ENCODE peak calls at places on chromosome 6, in nine cellular contexts. X is astrocyte of the spinal cord, M is BE2C, R is epithelial cell of esophagus, J is colonic mucosa, G is GM12865, Z is fibroblast of lung, B is SJSA1, E is gastrocnemius medialis. T is an unnamed sample.

GRCh38 chr6:169811072-169811471 is 59.6 kb downstream of the ERMARD start:
- DNase-seq in E (no peak), X (no peak), Z (no peak), J (peak), G (no peak), R (no peak), B (peak), M (no peak), T (no peak)

GRCh38 chr6:168098431-168098861 is 19.4 kb upstream of the FRMD1 start:
- DNase-seq in G (no peak), X (no peak), J (no peak), Z (no peak), B (no peak), R (no peak), M (no peak), E (no peak), T (peak)

GRCh38 chr6:10518461-10519216 is 2.5 kb upstream of the GCNT2 start:
- DNase-seq in R (peak), G (no peak), B (peak), Z (peak), E (no peak), J (peak), M (no peak), X (peak), T (no peak)

GRCh38 chr6:1586256-1586655 is 23.5 kb upstream of the FOXC1 start:
- DNase-seq in B (peak), E (no peak), X (no peak), Z (no peak), G (no peak), R (no peak), M (no peak), J (peak), T (no peak)

GRCh38 chr6:56514395-56514794 is 128.3 kb downstream of the DST start:
- DNase-seq in G (no peak), R (no peak), J (no peak), E (peak), M (no peak), Z (peak), B (no peak), X (no peak), T (no peak)

GRCh38 chr6:169189227-169189626 is 64.4 kb downstream of the THBS2 start:
- DNase-seq in Z (no peak), X (no peak), R (no peak), G (no peak), B (no peak), J (no peak), M (no peak), E (no peak), T (no peak)

GRCh38 chr6:154164397-154164796 is 125.4 kb downstream of the OPRM1 start:
- DNase-seq in E (no peak), X (peak), J (peak), G (peak), M (no peak), R (no peak), B (no peak), Z (peak), T (peak)

GRCh38 chr6:65182681-65183080 is 524.3 kb downstream of the EYS start:
- DNase-seq in Z (peak), J (no peak), B (no peak), M (no peak), R (no peak), X (peak), E (no peak), G (no peak), T (no peak)

GRCh38 chr6:163180874-163181541 is 233.5 kb upstream of the QKI start:
- DNase-seq in X (peak), J (no peak), B (no peak), R (peak), G (peak), Z (peak), E (peak), M (peak), T (peak)

GRCh38 chr6:108107102-108107501 is 32.6 kb upstream of the OSTM1 start:
- DNase-seq in J (no peak), G (no peak), M (no peak), R (no peak), X (no peak), B (no peak), E (no peak), Z (no peak), T (no peak)

GRCh38 chr6:73516712-73517489 is 3.9 kb downstream of the EEF1A1 start:
- DNase-seq in X (peak), G (peak), E (no peak), M (no peak), R (no peak), Z (peak), J (no peak), B (no peak), T (no peak)

GRCh38 chr6:158471339-158471738 is 88.6 kb upstream of the TMEM181 start:
- DNase-seq in R (no peak), J (no peak), E (no peak), Z (no peak), G (peak), M (no peak), X (no peak), B (no peak), T (no peak)

GRCh38 chr6:109330263-109330662 is 52.0 kb downstream of the CD164 start:
- DNase-seq in J (no peak), X (no peak), B (no peak), G (no peak), E (no peak), R (no peak), Z (no peak), M (no peak), T (no peak)

GRCh38 chr6:169863149-169863525 is 111.7 kb downstream of the ERMARD start:
- DNase-seq in R (no peak), M (no peak), X (no peak), G (no peak), B (no peak), J (peak), Z (no peak), E (no peak), T (no peak)

GRCh38 chr6:34036357-34037069 is 109.4 kb downstream of the GRM4 start:
- DNase-seq in X (no peak), G (peak), J (no peak), E (no peak), M (no peak), B (no peak), R (no peak), Z (no peak), T (no peak)

GRCh38 chr6:87473419-87473903 is 687 bp downstream of the SLC35A1 start:
- DNase-seq in M (peak), Z (peak), E (no peak), R (peak), B (no peak), J (peak), G (peak), X (peak), T (no peak)

GRCh38 chr6:3913077-3913957 is 64.1 kb downstream of the FAM50B start:
- DNase-seq in B (peak), J (peak), X (peak), M (no peak), Z (peak), G (no peak), R (peak), E (peak), T (peak)

GRCh38 chr6:92114091-92114490 is 1305.3 kb downstream of the EPHA7 start:
- DNase-seq in E (no peak), J (no peak), B (no peak), X (no peak), G (no peak), M (no peak), R (no peak), Z (peak), T (no peak)

DNA sequence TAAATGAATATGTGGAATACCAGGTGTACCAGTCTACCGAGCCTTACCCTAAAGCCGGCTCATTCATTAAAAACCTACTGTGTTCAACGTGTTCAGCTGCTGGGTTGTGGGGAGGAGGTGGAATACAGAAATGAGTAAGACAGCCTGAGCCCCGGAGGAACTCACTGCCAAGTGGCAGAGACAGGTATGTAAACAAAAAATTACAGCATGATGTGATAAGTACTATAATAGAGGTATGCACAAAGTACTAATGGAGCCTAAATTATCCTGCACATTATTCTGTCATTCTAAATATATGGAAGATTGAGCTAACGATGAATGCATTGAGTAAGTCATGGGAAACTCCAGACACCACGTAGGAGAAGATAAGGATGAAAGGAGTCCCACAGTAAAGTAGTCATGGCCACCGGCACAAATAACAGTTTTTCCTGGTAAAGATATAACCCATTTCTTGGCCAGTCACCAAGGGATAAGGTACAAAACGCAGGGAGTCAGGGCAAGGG is 6.9 kb upstream of the ADTRP start:
- DNase-seq in R (peak), X (no peak), M (no peak), J (no peak), E (no peak), Z (no peak), G (peak), B (no peak), T (no peak)
- H3K4me3 ChIP-seq in R (no peak), X (no peak), M (no peak), J (peak), E (no peak), Z (no peak), G (peak), B (no peak), T (no peak)

DNA sequence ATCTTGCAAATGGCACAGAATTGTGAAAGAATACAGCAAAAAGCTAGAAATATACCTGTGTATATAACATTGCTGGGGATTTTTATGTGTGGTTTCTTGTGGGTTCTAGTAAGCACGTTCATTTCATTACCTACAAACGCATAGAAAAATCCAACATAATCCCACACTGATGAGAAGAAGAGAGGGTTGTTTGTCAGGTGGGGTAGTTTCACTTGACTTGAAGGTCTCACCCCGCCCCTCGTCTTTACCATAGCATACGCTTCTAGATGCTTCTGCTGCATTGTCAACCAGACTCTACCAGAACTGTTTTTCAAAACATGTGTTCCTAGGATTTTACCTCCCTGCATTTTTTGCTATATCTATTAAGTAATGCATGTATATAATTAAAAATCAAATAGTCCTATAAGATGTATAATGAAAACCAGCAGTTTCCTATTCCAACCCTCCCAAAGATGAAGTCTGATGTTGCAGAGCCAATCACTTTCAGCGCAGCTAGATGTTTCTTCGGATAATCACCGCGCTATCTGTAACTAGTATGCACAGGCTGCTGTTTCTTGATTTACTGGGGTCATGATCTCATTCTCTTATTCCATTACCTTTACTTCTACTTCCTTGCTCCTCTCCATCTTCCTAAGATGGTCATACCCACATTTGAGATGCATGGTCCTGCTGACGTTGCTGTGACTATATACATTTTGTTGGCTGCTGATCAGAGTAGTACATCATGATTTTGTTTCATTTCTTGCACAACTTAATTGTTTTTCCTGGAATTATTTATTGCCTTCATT is 283.9 kb upstream of the TAB2 start:
- DNase-seq in R (no peak), X (no peak), G (peak), J (no peak), M (no peak), E (no peak), B (no peak), Z (no peak), T (no peak)
- H3K4me3 ChIP-seq in R (no peak), X (no peak), G (peak), J (no peak), M (no peak), E (no peak), B (no peak), Z (no peak), T (no peak)

DNA sequence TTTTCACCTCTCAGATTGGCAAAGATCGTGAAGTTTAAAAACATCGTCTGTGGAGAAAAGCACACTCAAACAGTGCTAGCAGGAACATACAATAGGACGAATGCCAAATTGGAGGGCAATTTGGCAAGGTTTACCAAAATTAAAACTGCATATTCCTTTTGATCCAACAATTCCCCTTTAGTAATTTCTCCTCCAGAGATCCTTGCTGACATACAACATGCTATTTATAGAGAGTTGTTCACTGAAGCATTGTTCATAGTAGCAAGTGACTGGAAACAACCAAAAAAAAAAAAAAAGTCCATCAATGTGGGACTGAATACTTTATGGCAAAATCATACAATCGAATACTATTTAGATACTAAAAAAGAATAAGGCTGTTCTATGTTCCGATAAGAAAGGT is 202.2 kb downstream of the ATXN1 start:
- DNase-seq in R (no peak), M (no peak), J (no peak), G (no peak), Z (peak), X (no peak), B (no peak), E (no peak), T (no peak)
- H3K4me3 ChIP-seq in R (no peak), M (no peak), J (no peak), G (no peak), Z (no peak), X (no peak), B (no peak), E (no peak), T (no peak)

GRCh38 chr6:129492260-129492659 is 217.7 kb downstream of the ARHGAP18 start:
- DNase-seq in M (no peak), Z (peak), B (no peak), G (no peak), E (no peak), X (no peak), J (no peak), R (no peak), T (no peak)
- H3K4me3 ChIP-seq in M (no peak), Z (no peak), B (no peak), G (no peak), E (no peak), X (no peak), J (no peak), R (no peak), T (no peak)